ENCODE peak calls at places on chromosome 2, in six cellular contexts. I is glutamatergic neuron; Y is iPS-NIHi11; O is ascending aorta; D is Right ventricle myocardium superior; X is stimulated activated CD8-positive, alpha-beta memory T cell treated with anti-CD3 and anti-CD28 coated beads, Interleukin-12 subunit alpha, Interleukin-12 subunit beta, amount 100 ng/mL, for 1 hour. N is an unnamed sample.
A peak's percentile ranks its signal among the peaks of the same experiment; 100 is the strongest.

GRCh38 chr2:1736997-1737480 is 7.3 kb downstream of the PXDN start:
- DNase-seq in X (no peak), I (no peak), O (peak; percentile 64), Y (no peak), D (no peak), N (no peak)

GRCh38 chr2:240178564-240178963 is 38.1 kb upstream of the OTOS start:
- DNase-seq in D (no peak), Y (no peak), O (no peak), I (no peak), X (no peak), N (no peak)

GRCh38 chr2:88170472-88170892 is 336 bp downstream of the THNSL2 start:
- DNase-seq in D (peak; percentile 52), X (no peak), I (peak; percentile 41), O (no peak), Y (peak; percentile 69), N (no peak)

GRCh38 chr2:233988581-233988980 is 61.9 kb upstream of the SPP2 start:
- DNase-seq in I (no peak), D (no peak), O (no peak), Y (no peak), X (no peak), N (no peak)

GRCh38 chr2:148968776-148969175 is 69.7 kb upstream of the LYPD6B start:
- DNase-seq in X (no peak), Y (no peak), D (no peak), I (no peak), O (no peak), N (no peak)

GRCh38 chr2:112583497-112584133 is 794 bp upstream of the CHCHD5 start:
- DNase-seq in Y (no peak), D (no peak), O (no peak), X (no peak), I (no peak), N (no peak)

GRCh38 chr2:70140978-70141753 is 49.7 kb downstream of the C2orf42 start:
- DNase-seq in D (peak; percentile 61), Y (peak; percentile 61), O (peak; percentile 78), X (no peak), I (peak; percentile 66), N (no peak)

GRCh38 chr2:119659601-119660342 is 19.2 kb upstream of the TMEM177 start:
- DNase-seq in D (no peak), Y (peak; percentile 70), I (peak; percentile 66), X (peak; percentile 20), O (no peak), N (no peak)

GRCh38 chr2:42977236-42978174 is 185.1 kb upstream of the HAAO start:
- DNase-seq in I (no peak), X (no peak), O (peak; percentile 42), D (no peak), Y (no peak), N (no peak)

GRCh38 chr2:118806797-118807667 is 40.4 kb downstream of the EN1 start:
- DNase-seq in Y (no peak), I (no peak), X (no peak), O (no peak), D (no peak), N (no peak)

GRCh38 chr2:116510117-116510671 is 1304.3 kb upstream of the DDX18 start:
- DNase-seq in X (no peak), I (no peak), D (no peak), O (no peak), Y (peak; percentile 31), N (no peak)

GRCh38 chr2:16487686-16488085 is 177.9 kb downstream of the CYRIA start:
- DNase-seq in O (no peak), I (no peak), X (no peak), Y (peak; percentile 46), D (no peak), N (no peak)

GRCh38 chr2:121279476-121279875 is 5.5 kb downstream of the TFCP2L1 start:
- DNase-seq in O (no peak), Y (no peak), X (no peak), I (no peak), D (no peak), N (no peak)

GRCh38 chr2:38602732-38603401 is at the start of gene HNRNPLL:
- DNase-seq in D (peak; percentile 99), X (peak; percentile 87), I (peak; percentile 100), Y (peak; percentile 96), O (peak; percentile 98), N (peak; percentile 97)

GRCh38 chr2:179417436-179417949 is 152.9 kb upstream of the SESTD1 start:
- DNase-seq in Y (no peak), X (no peak), I (no peak), O (no peak), D (no peak), N (no peak)

GRCh38 chr2:16318474-16319195 is 347.0 kb downstream of the CYRIA start:
- DNase-seq in X (no peak), D (no peak), Y (peak; percentile 48), O (no peak), I (no peak), N (no peak)

GRCh38 chr2:235605306-235605998 is 111.6 kb downstream of the AGAP1 start:
- DNase-seq in O (peak; percentile 86), I (peak; percentile 79), Y (peak; percentile 76), D (peak; percentile 88), X (no peak), N (no peak)

GRCh38 chr2:173117678-173118077 is 42.0 kb downstream of the MAP3K20 start:
- DNase-seq in I (no peak), X (no peak), Y (no peak), O (no peak), D (no peak), N (no peak)

GRCh38 chr2:238450440-238450861 is 23.7 kb downstream of the ASB1 start:
- DNase-seq in I (no peak), X (no peak), O (no peak), D (peak; percentile 75), Y (no peak), N (no peak)

GRCh38 chr2:63194175-63194574 is 143.5 kb downstream of the OTX1 start:
- DNase-seq in Y (no peak), O (no peak), D (no peak), I (no peak), X (no peak), N (no peak)

GRCh38 chr2:221006084-221006483 is 566.0 kb downstream of the EPHA4 start:
- DNase-seq in I (no peak), Y (no peak), O (no peak), X (no peak), D (no peak), N (no peak)

N was measured in substantia nigra.